ENCODE peak calls at places on chromosomes 7 and 10, in seven cellular contexts. I is uterus, K is epithelial cell of esophagus, N is LNCaP clone FGC, J is Panc1, R is neural progenitor cell, Q is choroid plexus epithelial cell. H is an unnamed sample.

GRCh38 chr7:151871189-151871735 is 5.7 kb downstream of the PRKAG2 start:
- DNase-seq in J (no peak), Q (no peak), K (no peak), R (no peak), I (no peak), N (no peak), H (no peak)

GRCh38 chr7:17772581-17773288 is 167.6 kb downstream of the SNX13 start:
- DNase-seq in K (no peak), Q (peak; percentile 6), R (peak; percentile 23), J (no peak), N (no peak), I (no peak), H (no peak)

GRCh38 chr7:151264615-151265014 is 16.1 kb upstream of the SMARCD3 start:
- DNase-seq in K (no peak), J (no peak), N (no peak), R (no peak), Q (no peak), I (no peak), H (no peak)

GRCh38 chr7:30911133-30911532 is 520 bp upstream of the AQP1 start:
- DNase-seq in R (no peak), N (no peak), J (no peak), K (no peak), Q (no peak), I (no peak), H (no peak)

GRCh38 chr7:47185839-47186238 is 396.1 kb downstream of the TNS3 start:
- DNase-seq in I (no peak), R (no peak), N (no peak), J (no peak), K (no peak), Q (no peak), H (no peak)

GRCh38 chr10:124267231-124267885 is 151.4 kb downstream of the OAT start:
- DNase-seq in Q (no peak), J (no peak), K (no peak), I (no peak), N (no peak), R (no peak), H (no peak)

GRCh38 chr7:154672659-154673415 is 330.1 kb downstream of the PAXIP1 start:
- DNase-seq in J (no peak), I (no peak), R (no peak), N (no peak), K (no peak), Q (no peak), H (no peak)

GRCh38 chr7:44275829-44276570 is 49.4 kb downstream of the CAMK2B start:
- DNase-seq in Q (peak; percentile 15), R (peak; percentile 94), N (no peak), I (no peak), K (no peak), J (no peak), H (no peak)

GRCh38 chr10:51063659-51064535 is 10.4 kb upstream of the PRKG1 start:
- DNase-seq in J (peak; percentile 13), N (peak; percentile 27), K (peak; percentile 56), I (no peak), R (peak; percentile 54), Q (peak; percentile 80), H (no peak)

GRCh38 chr10:75303045-75303777 is 67.5 kb upstream of the COMTD1 start:
- DNase-seq in Q (no peak), I (no peak), R (no peak), K (peak; percentile 26), J (no peak), N (no peak), H (no peak)
- TF ChIP-seq CTCF in Q (no peak), I (no peak), R (no peak), K (no peak), J (no peak), N (no peak), H (no peak)

GRCh38 chr10:119253433-119254174 is 46.2 kb downstream of the GRK5 start:
- DNase-seq in Q (peak; percentile 97), I (peak; percentile 89), N (no peak), K (peak; percentile 74), J (peak; percentile 92), R (peak; percentile 40), H (no peak)
- TF ChIP-seq CTCF in Q (peak; percentile 30), I (peak; percentile 16), N (no peak), K (no peak), J (no peak), R (no peak), H (no peak)

GRCh38 chr7:41045556-41046123 is 657.2 kb downstream of the INHBA start:
- DNase-seq in I (no peak), N (peak; percentile 90), Q (no peak), K (peak; percentile 79), J (peak; percentile 32), R (peak; percentile 19), H (no peak)
- TF ChIP-seq CTCF in I (no peak), N (peak; percentile 97), Q (no peak), K (peak; percentile 90), J (peak; percentile 65), R (peak; percentile 37), H (no peak)

DNA sequence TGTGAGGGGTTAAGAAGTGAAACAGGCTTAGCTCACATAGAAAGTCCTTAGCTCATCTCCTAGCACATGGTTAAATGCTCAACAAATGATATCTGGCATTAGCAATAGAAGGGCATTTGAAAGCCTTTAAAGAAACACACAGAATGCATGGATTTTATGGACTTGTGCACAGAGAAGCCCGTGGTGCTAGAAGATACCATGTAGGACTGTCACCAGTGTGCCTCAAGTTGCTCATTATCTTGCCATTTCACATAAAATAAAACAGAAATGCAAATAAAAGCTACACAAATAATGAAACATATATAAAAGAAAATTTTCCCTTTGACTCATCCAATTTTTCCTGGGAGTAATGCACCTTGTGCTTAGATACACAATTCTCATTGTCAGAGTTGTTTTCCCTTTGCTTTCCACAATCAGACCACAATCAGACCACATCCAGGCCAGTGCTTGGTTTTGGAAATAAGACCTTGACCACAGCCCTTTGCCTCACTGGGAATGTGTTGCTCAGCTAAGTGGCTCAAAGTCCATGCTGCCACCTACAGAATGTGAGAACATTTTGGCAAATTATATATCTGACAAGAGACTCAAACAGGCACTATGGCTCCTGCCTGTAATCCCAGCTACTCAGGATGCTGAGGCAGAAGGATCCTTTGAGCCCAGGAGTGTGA is 9.5 kb upstream of the WDR11 start:
- DNase-seq in J (peak; percentile 20), I (no peak), R (no peak), N (no peak), K (no peak), Q (no peak), H (no peak)
- TF ChIP-seq CTCF in J (peak; percentile 29), I (no peak), R (no peak), N (no peak), K (no peak), Q (no peak), H (no peak)

GRCh38 chr10:131110241-131110783 is 201.2 kb downstream of the TCERG1L start:
- DNase-seq in J (no peak), N (no peak), Q (no peak), K (no peak), R (no peak), I (no peak), H (no peak)

GRCh38 chr10:131109746-131110145 is 201.8 kb downstream of the TCERG1L start:
- DNase-seq in R (no peak), Q (no peak), K (no peak), N (no peak), J (no peak), I (no peak), H (no peak)

GRCh38 chr10:131111007-131111406 is 200.5 kb downstream of the TCERG1L start:
- DNase-seq in Q (no peak), N (no peak), I (no peak), K (no peak), R (no peak), J (no peak), H (no peak)

GRCh38 chr10:131109291-131109690 is 202.2 kb downstream of the TCERG1L start:
- DNase-seq in Q (no peak), I (no peak), R (no peak), J (no peak), K (no peak), N (no peak), H (no peak)

GRCh38 chr10:131107970-131108369 is 203.6 kb downstream of the TCERG1L start:
- DNase-seq in R (no peak), K (no peak), N (peak; percentile 75), J (no peak), Q (no peak), I (no peak), H (no peak)
- TF ChIP-seq CTCF in R (no peak), K (no peak), N (no peak), J (no peak), Q (no peak), I (no peak), H (no peak)